ENCODE peak calls at places on chromosomes 4 and X, in eight cellular contexts. R is Peyer's patch; N is CD4-positive, CD25-positive, alpha-beta regulatory T cell; V is hepatocyte; P is transverse colon; M is K562; I is mesenchymal stem cell; T is SJSA1. K is an unnamed sample.

GRCh38 chr4:110190249-110190648 is 8.2 kb downstream of the ELOVL6 start:
- DNase-seq in I (no peak), M (no peak), P (no peak), N (no peak), R (no peak), T (no peak), V (no peak), K (no peak)

GRCh38 chr4:82797048-82797590 is 1.5 kb downstream of the SCD5 start:
- DNase-seq in R (no peak), N (no peak), T (no peak), V (no peak), P (no peak), I (peak; percentile 20), M (no peak), K (no peak)

GRCh38 chr4:26197018-26197779 is 123.6 kb upstream of the RBPJ start:
- DNase-seq in R (no peak), T (peak; percentile 55), V (no peak), I (peak; percentile 88), N (peak; percentile 16), P (peak; percentile 31), M (no peak), K (peak; percentile 63)

GRCh38 chrX:49309401-49309981 is 6.0 kb downstream of the GAGE10 start:
- DNase-seq in T (peak; percentile 17), R (no peak), N (no peak), V (peak; percentile 22), P (no peak), M (no peak), I (peak; percentile 23), K (no peak)

GRCh38 chrX:126272795-126273497 is 106.9 kb upstream of the DCAF12L2 start:
- DNase-seq in V (no peak), N (no peak), I (no peak), P (no peak), R (no peak), M (no peak), T (no peak), K (no peak)

GRCh38 chrX:113558576-113558975 is 717.9 kb upstream of the AMOT start:
- DNase-seq in P (no peak), V (no peak), T (no peak), R (no peak), N (no peak), I (no peak), M (no peak), K (no peak)

GRCh38 chrX:11341274-11342256 is 48.4 kb downstream of the AMELX start:
- DNase-seq in M (peak; percentile 44), T (no peak), R (no peak), V (peak; percentile 50), I (peak; percentile 86), P (peak; percentile 31), N (no peak), K (no peak)

GRCh38 chr4:71290074-71290473 is 48.7 kb upstream of the SLC4A4 start:
- DNase-seq in V (no peak), N (no peak), M (no peak), P (no peak), I (no peak), T (no peak), R (no peak), K (no peak)

GRCh38 chr4:13654158-13654797 is 26.8 kb upstream of the BOD1L1 start:
- DNase-seq in V (peak; percentile 91), I (peak; percentile 75), N (peak; percentile 50), T (peak; percentile 42), P (peak; percentile 82), R (peak; percentile 87), M (peak; percentile 63), K (peak; percentile 53)

DNA sequence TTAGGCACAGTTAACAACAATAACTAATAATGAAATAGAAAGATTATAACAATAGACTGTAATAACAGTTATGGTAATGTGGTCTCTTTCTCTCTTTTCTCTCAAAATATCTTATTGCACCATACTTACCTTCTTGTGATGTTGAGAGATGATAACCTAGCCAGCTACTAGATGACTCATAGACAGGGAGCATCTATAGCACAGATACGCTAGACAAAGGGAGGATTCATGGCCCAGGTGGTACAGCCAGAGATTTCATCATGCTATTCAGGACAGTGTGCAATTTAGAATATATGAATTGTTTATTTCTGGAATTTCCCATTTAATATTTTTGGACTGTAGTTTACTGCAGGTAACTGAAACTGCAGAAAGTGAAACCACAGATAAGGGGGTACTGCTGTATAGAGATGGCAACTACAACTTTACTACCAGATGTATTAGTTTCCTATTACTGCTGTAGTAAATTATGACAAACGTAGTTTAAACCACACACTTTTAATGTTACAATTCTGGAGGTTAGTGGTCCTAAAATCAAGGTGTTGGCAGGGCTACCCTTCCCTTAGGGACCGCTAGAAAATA is 41.8 kb upstream of the MAGED1 start:
- DNase-seq in I (no peak), T (no peak), V (no peak), R (no peak), M (no peak), P (no peak), N (no peak), K (no peak)
- H3K4me1 ChIP-seq in I (no peaks in the 10 kb centered on the region), T (no peaks in the 10 kb centered on the region), V (no peaks in the 10 kb centered on the region), R (no peaks in the 10 kb centered on the region), M (no peaks in the 10 kb centered on the region), P (no peaks in the 10 kb centered on the region), N (no peaks in the 10 kb centered on the region), K (no peaks in the 10 kb centered on the region)

GRCh38 chr4:147788791-147789190 is 56.9 kb downstream of the ARHGAP10 start:
- DNase-seq in P (no peak), N (no peak), V (no peak), T (no peak), I (no peak), M (no peak), R (no peak), K (no peak)

GRCh38 chr4:147786531-147786930 is 54.6 kb downstream of the ARHGAP10 start:
- DNase-seq in R (no peak), P (no peak), I (no peak), M (no peak), N (no peak), T (no peak), V (no peak), K (no peak)

GRCh38 chr4:147787204-147787603 is 55.3 kb downstream of the ARHGAP10 start:
- DNase-seq in R (no peak), T (no peak), N (no peak), P (no peak), M (no peak), I (peak; percentile 29), V (no peak), K (no peak)

GRCh38 chr4:147789596-147789995 is 57.7 kb downstream of the ARHGAP10 start:
- DNase-seq in V (no peak), M (no peak), N (no peak), I (no peak), P (no peak), R (no peak), T (no peak), K (no peak)

GRCh38 chr4:147786031-147786430 is 54.1 kb downstream of the ARHGAP10 start:
- DNase-seq in R (no peak), T (no peak), M (no peak), P (no peak), V (no peak), N (no peak), I (no peak), K (no peak)
- H3K4me1 ChIP-seq in R (no peaks in the 10 kb centered on the region), T (peaks cover 15% of the 10 kb centered on the region), M (no peaks in the 10 kb centered on the region), P (peaks cover 27% of the 10 kb centered on the region), V (peaks cover 17% of the 10 kb centered on the region), N (no peaks in the 10 kb centered on the region), I (peaks cover 14% of the 10 kb centered on the region), K (no peaks in the 10 kb centered on the region)

GRCh38 chr4:153467154-153467896 is 1.2 kb downstream of the TMEM131L start:
- DNase-seq in M (peak; percentile 66), N (peak; percentile 40), R (peak; percentile 74), V (peak; percentile 77), T (no peak), P (peak; percentile 86), I (peak; percentile 19), K (peak; percentile 32)

GRCh38 chr4:153465145-153465544 is 1.0 kb upstream of the TMEM131L start:
- DNase-seq in R (no peak), V (no peak), T (no peak), I (no peak), N (no peak), P (no peak), M (no peak), K (no peak)

GRCh38 chr4:153465583-153465921 is 608 bp upstream of the TMEM131L start:
- DNase-seq in P (peak; percentile 58), R (no peak), I (peak; percentile 62), T (no peak), N (no peak), V (peak; percentile 60), M (peak; percentile 56), K (no peak)

GRCh38 chr4:153466637-153467153 is 535 bp downstream of the TMEM131L start:
- DNase-seq in I (no peak), V (no peak), M (no peak), P (no peak), R (no peak), T (no peak), N (no peak), K (no peak)

GRCh38 chr4:153465922-153466636 is at the start of gene TMEM131L:
- DNase-seq in M (peak; percentile 91), P (peak; percentile 72), V (peak; percentile 83), T (peak; percentile 85), R (peak; percentile 86), N (peak; percentile 73), I (peak; percentile 71), K (peak; percentile 56)
- H3K4me1 ChIP-seq in M (peaks cover 40% of the 10 kb centered on the region), P (peaks cover 49% of the 10 kb centered on the region), V (no peaks in the 10 kb centered on the region), T (peaks cover 27% of the 10 kb centered on the region), R (peaks cover 7% of the 10 kb centered on the region), N (peaks cover 46% of the 10 kb centered on the region), I (peaks cover 16% of the 10 kb centered on the region), K (peaks cover 26% of the 10 kb centered on the region)

DNA sequence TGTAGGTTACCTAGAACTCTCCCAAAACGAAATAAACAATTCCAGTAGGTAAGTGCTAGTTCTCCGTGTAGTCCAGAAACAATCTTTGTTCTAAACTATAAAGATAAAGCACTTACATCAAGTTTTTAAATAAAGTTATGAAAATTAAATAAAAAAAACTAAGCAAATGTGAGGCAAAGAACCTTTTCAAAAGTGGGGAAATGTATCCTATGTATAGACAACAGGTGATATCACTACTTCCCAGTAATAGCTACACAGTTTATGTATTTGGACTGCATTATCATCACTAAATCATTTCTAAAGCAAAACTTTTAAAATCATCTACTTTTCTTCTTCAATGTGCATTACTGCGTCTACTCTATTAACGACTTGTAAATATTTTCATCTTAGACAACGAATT is 2.0 kb downstream of the YTHDC1 start:
- DNase-seq in I (no peak), V (no peak), N (no peak), R (no peak), M (no peak), T (no peak), P (no peak), K (no peak)
- H3K4me1 ChIP-seq in I (peaks cover 2% of the 10 kb centered on the region), V (peaks cover 18% of the 10 kb centered on the region), N (peaks cover 55% of the 10 kb centered on the region), R (peaks cover 8% of the 10 kb centered on the region), M (peaks cover 17% of the 10 kb centered on the region), T (peaks cover 25% of the 10 kb centered on the region), P (peaks cover 38% of the 10 kb centered on the region), K (peaks cover 19% of the 10 kb centered on the region)

DNA sequence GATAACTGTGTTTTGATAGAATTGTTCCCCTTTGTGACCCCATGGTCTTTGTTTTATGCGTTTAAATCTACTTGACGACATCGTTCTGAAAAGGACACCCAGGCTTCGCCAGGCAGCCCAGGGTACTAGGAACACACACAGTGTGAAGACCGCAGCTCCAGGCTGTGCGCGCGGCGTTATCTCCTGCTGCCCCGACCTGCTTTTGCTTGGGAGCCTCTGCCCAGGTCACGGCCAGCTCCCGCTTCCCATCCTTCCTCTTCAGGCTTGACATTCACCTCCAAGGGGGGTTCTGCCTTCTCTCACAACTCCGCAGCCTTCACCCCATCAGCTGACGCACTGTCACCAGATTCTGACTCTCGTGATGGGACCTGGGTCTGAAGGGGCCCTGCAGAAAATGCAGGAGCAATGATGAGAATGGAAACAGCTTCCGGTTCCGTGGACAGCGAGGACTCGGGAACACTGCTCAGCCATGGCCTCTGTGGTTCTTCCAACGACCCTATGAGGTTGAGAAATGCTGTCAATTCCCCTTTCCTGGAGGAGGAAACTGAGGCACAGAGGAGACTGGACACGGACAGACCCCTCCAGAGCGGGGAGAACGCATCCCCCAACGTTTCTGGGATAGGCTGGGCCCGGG is 536 bp upstream of the HTRA3 start:
- DNase-seq in I (no peak), P (no peak), N (no peak), M (no peak), T (no peak), V (no peak), R (no peak), K (no peak)
- H3K4me1 ChIP-seq in I (peaks cover 24% of the 10 kb centered on the region), P (peaks cover 16% of the 10 kb centered on the region), N (no peaks in the 10 kb centered on the region), M (no peaks in the 10 kb centered on the region), T (no peaks in the 10 kb centered on the region), V (peaks cover 31% of the 10 kb centered on the region), R (no peaks in the 10 kb centered on the region), K (no peaks in the 10 kb centered on the region)